ENCODE peak calls at places on chromosome 22, in five cellular contexts. B is GM23248, Q is RWPE2, W is left ventricle myocardium inferior, D is cardiac muscle cell. C is an unnamed sample.
A peak's percentile ranks its signal among the peaks of the same experiment; 100 is the strongest.

GRCh38 chr22:32731372-32731771 is 70.1 kb upstream of the TIMP3 start:
- DNase-seq in B (no peak), Q (no peak), W (no peak), D (no peak), C (peak; percentile 31)

GRCh38 chr22:35023692-35024363 is 42.1 kb upstream of the ISX start:
- DNase-seq in B (peak; percentile 51), Q (no peak), W (peak; percentile 57), D (peak; percentile 55), C (peak; percentile 41)

GRCh38 chr22:22683668-22684361 is 39.4 kb downstream of the GGTLC2 start:
- DNase-seq in B (no peak), Q (no peak), W (no peak), D (no peak), C (no peak)

GRCh38 chr22:39081557-39081956 is 4.5 kb downstream of the APOBEC3G start:
- DNase-seq in B (no peak), Q (no peak), W (no peak), D (no peak), C (no peak)

GRCh38 chr22:27857441-27857840 is 55.9 kb upstream of the MN1 start:
- DNase-seq in B (peak; percentile 85), Q (no peak), W (no peak), D (no peak), C (peak; percentile 39)

GRCh38 chr22:49390954-49391353 is 436.7 kb downstream of the BRD1 start:
- DNase-seq in B (no peak), Q (no peak), W (no peak), D (no peak), C (no peak)

GRCh38 chr22:17647996-17648395 is 9.4 kb downstream of the BCL2L13 start:
- DNase-seq in B (peak; percentile 21), Q (no peak), W (no peak), D (peak; percentile 43), C (no peak)

GRCh38 chr22:22692707-22693530 is 48.5 kb downstream of the GGTLC2 start:
- DNase-seq in B (peak; percentile 81), Q (no peak), W (no peak), D (peak; percentile 63), C (no peak)

GRCh38 chr22:50729391-50730012 is 8.5 kb upstream of the ACR start:
- DNase-seq in B (no peak), Q (peak; percentile 35), W (peak; percentile 9), D (no peak), C (no peak)

GRCh38 chr22:22787805-22788459 is 99.7 kb upstream of the IGLL5 start:
- DNase-seq in B (peak; percentile 68), Q (no peak), W (peak; percentile 35), D (peak; percentile 68), C (peak; percentile 66)

GRCh38 chr22:36985490-36985889 is 33.8 kb downstream of the TST start:
- DNase-seq in B (no peak), Q (no peak), W (no peak), D (no peak), C (no peak)

GRCh38 chr22:37420656-37421467 is 6.4 kb downstream of the ELFN2 start:
- DNase-seq in B (peak; percentile 66), Q (no peak), W (no peak), D (no peak), C (no peak)

GRCh38 chr22:29623553-29624169 is 20.2 kb downstream of the NF2 start:
- DNase-seq in B (no peak), Q (no peak), W (no peak), D (no peak), C (no peak)

GRCh38 chr22:29623059-29623458 is 19.6 kb downstream of the NF2 start:
- DNase-seq in B (no peak), Q (no peak), W (no peak), D (no peak), C (no peak)

GRCh38 chr22:29621761-29622526 is 18.5 kb downstream of the NF2 start:
- DNase-seq in B (peak; percentile 96), Q (no peak), W (no peak), D (peak; percentile 81), C (no peak)

GRCh38 chr22:29615705-29616104 is 12.3 kb downstream of the NF2 start:
- DNase-seq in B (no peak), Q (no peak), W (no peak), D (no peak), C (no peak)

GRCh38 chr22:29617922-29618629 is 14.6 kb downstream of the NF2 start:
- DNase-seq in B (peak; percentile 62), Q (no peak), W (no peak), D (peak; percentile 52), C (no peak)
- H3K4me1 ChIP-seq in B (peaks cover 53% of the 10 kb centered on the region), Q (peaks cover 64% of the 10 kb centered on the region), W (peaks cover 47% of the 10 kb centered on the region), D (peaks cover 17% of the 10 kb centered on the region), C (peaks cover 42% of the 10 kb centered on the region)

GRCh38 chr22:43241699-43242386 is 54.9 kb upstream of the TTLL12 start:
- DNase-seq in B (no peak), Q (no peak), W (no peak), D (no peak), C (no peak)
- H3K4me1 ChIP-seq in B (no peaks in the 10 kb centered on the region), Q (no peaks in the 10 kb centered on the region), W (peaks cover 34% of the 10 kb centered on the region), D (peaks cover 22% of the 10 kb centered on the region), C (no peaks in the 10 kb centered on the region)

DNA sequence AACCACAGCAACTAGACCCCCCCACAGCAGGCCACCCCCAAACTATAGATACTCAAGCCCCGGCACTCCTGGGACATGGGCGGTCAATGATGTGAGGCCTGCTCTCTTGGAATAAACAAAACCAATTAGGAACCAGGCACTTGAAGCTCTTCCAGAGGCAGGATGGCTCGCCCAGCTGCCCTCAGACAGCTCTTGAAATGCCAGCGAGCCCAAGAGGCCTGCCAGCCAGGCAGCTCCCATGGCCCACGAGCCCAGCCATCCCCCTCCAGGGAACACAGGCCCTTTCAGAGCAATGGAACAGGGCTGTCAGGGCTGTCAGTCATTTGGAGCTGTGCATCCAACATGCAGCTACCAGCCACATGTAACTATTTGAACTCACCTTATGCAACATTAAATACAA is 34.0 kb upstream of the TFIP11 start:
- DNase-seq in B (no peak), Q (no peak), W (peak; percentile 71), D (no peak), C (no peak)
- H3K4me1 ChIP-seq in B (peaks cover 17% of the 10 kb centered on the region), Q (peaks cover 14% of the 10 kb centered on the region), W (peaks cover 84% of the 10 kb centered on the region), D (peaks cover 6% of the 10 kb centered on the region), C (peaks cover 46% of the 10 kb centered on the region)

GRCh38 chr22:19229600-19229999 is 51.1 kb upstream of the SLC25A1 start:
- DNase-seq in B (no peak), Q (no peak), W (no peak), D (no peak), C (no peak)

GRCh38 chr22:19232620-19233019 is 54.1 kb upstream of the SLC25A1 start:
- DNase-seq in B (no peak), Q (no peak), W (no peak), D (peak; percentile 44), C (no peak)

GRCh38 chr22:19233189-19233661 is 54.7 kb upstream of the SLC25A1 start:
- DNase-seq in B (no peak), Q (no peak), W (no peak), D (no peak), C (no peak)

GRCh38 chr22:19234126-19234896 is 55.8 kb upstream of the SLC25A1 start:
- DNase-seq in B (no peak), Q (no peak), W (no peak), D (no peak), C (no peak)

DNA sequence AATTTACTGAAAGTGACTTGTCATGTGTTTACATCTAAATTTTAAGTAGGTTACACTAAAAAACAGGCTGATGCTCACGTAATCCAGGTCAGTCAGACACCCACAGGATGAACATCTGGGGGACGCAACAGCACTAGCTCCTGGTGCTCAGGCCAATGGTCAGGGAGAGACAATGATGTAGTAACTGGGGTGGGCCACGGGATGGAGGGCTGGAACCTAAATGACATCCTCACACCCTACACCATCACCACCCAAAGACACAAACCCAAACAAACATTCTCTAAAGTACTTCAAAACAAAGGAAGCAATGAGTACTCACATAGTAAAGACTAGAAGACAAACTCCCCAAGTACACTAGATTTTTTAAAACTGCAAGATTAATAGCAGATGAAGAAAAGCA is 53.5 kb upstream of the SLC25A1 start:
- DNase-seq in B (no peak), Q (no peak), W (no peak), D (no peak), C (no peak)
- H3K4me1 ChIP-seq in B (no peaks in the 10 kb centered on the region), Q (no peaks in the 10 kb centered on the region), W (peaks cover 10% of the 10 kb centered on the region), D (no peaks in the 10 kb centered on the region), C (peaks cover 6% of the 10 kb centered on the region)

DNA sequence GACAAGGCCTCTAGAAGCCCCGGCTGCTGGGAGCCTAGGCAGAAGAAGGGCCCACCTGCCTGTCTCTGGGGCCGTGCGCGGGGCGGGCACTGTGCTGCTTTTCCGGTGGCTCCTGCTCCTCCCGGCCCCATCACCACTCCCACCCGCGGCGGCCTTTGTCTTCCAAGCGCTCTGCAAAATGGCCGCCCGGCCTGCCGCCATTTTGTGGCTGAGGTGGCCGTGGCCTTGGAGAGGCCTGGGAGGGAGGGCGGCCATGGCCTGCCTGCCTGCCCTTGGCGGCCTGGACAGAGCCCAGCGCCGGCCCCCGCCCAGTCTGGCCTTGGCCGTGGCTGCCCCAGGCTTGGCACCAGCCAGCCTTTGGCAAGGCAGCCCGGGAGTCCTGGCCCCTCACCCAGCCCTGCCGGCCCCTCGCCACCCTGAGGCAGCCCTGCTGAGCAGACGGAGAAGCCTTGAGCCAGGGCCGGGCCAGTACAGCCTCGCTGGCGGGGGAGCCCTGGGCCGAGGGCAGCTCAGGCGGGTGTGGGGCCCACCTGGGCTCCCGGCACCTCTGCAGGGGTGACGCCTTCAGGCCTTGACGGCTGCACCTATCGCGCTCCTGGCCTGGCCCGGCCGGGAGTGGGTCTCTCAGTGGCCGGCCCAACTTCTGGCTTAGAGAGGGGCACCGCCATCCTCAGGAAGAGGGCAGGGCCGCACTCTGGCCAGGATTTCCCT is 46.0 kb upstream of the PPARA start:
- DNase-seq in B (peak; percentile 50), Q (no peak), W (no peak), D (no peak), C (no peak)
- H3K4me1 ChIP-seq in B (peaks cover 53% of the 10 kb centered on the region), Q (peaks cover 47% of the 10 kb centered on the region), W (peaks cover 99% of the 10 kb centered on the region), D (no peaks in the 10 kb centered on the region), C (peaks cover 81% of the 10 kb centered on the region)

DNA sequence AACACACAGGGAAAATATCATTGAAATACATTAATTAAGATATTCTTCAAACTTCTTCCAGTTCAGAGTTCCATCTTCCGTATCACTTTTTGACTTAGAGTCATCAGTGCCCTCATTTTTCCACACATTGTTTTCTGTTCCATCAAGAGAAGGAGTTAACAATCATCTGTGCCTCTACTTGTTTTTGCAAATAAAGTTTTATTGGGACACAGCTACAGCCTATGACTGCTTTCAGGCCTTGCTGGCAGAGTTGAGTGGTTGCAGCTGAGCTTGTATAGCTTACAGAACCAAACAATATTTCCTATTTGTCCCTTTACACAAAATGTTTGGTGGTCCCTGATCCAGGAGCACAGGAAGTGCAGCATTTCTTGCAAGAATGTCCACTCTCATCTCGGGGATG is 51.6 kb downstream of the SGSM1 start:
- DNase-seq in B (no peak), Q (no peak), W (no peak), D (no peak), C (no peak)
- H3K4me1 ChIP-seq in B (no peaks in the 10 kb centered on the region), Q (no peaks in the 10 kb centered on the region), W (no peaks in the 10 kb centered on the region), D (no peaks in the 10 kb centered on the region), C (no peaks in the 10 kb centered on the region)

GRCh38 chr22:48090332-48090672 is 1327.9 kb downstream of the TBC1D22A start:
- DNase-seq in B (no peak), Q (no peak), W (no peak), D (no peak), C (no peak)
- H3K4me1 ChIP-seq in B (peaks cover 4% of the 10 kb centered on the region), Q (no peaks in the 10 kb centered on the region), W (peaks cover 7% of the 10 kb centered on the region), D (no peaks in the 10 kb centered on the region), C (no peaks in the 10 kb centered on the region)

C was measured in psoas muscle.